ENCODE peak calls at places on chromosomes 4 and X, in five cellular contexts. One of them, this sample, is unnamed.

GRCh38 chr4:139986621-139987510 is 167.1 kb downstream of the MAML3 start:
- DNase-seq in heart left ventricle: peak
- DNase-seq in adrenal gland: no peak
- DNase-seq in sigmoid colon: no peak
- DNase-seq in ovary: no peak
- DNase-seq in this sample: no peak

GRCh38 chrX:3669841-3670240 is 43.6 kb downstream of the PRKX start:
- DNase-seq in sigmoid colon: no peak
- DNase-seq in adrenal gland: no peak
- DNase-seq in ovary: no peak
- DNase-seq in heart left ventricle: no peak
- DNase-seq in this sample: no peak

GRCh38 chr4:25913056-25913850 is 767 bp upstream of the SMIM20 start:
- DNase-seq in adrenal gland: peak
- DNase-seq in sigmoid colon: peak
- DNase-seq in heart left ventricle: peak
- DNase-seq in ovary: peak
- DNase-seq in this sample: peak

GRCh38 chr4:40124690-40125089 is 68.0 kb downstream of the N4BP2 start:
- DNase-seq in adrenal gland: no peak
- DNase-seq in ovary: no peak
- DNase-seq in heart left ventricle: no peak
- DNase-seq in sigmoid colon: no peak
- DNase-seq in this sample: no peak

GRCh38 chr4:85825937-85826678 is 351.2 kb downstream of the ARHGAP24 start:
- DNase-seq in adrenal gland: no peak
- DNase-seq in sigmoid colon: no peak
- DNase-seq in heart left ventricle: peak
- DNase-seq in ovary: no peak
- DNase-seq in this sample: peak

GRCh38 chrX:51456246-51456645 is 40.1 kb downstream of the NUDT11 start:
- DNase-seq in ovary: no peak
- DNase-seq in heart left ventricle: no peak
- DNase-seq in adrenal gland: no peak
- DNase-seq in sigmoid colon: no peak
- DNase-seq in this sample: no peak

GRCh38 chrX:118652717-118653116 is 74.7 kb upstream of the IL13RA1 start:
- DNase-seq in ovary: no peak
- DNase-seq in adrenal gland: no peak
- DNase-seq in heart left ventricle: no peak
- DNase-seq in sigmoid colon: no peak
- DNase-seq in this sample: no peak

GRCh38 chr4:156294577-156294976 is 340.9 kb upstream of the CTSO start:
- DNase-seq in adrenal gland: no peak
- DNase-seq in heart left ventricle: no peak
- DNase-seq in sigmoid colon: no peak
- DNase-seq in ovary: no peak
- DNase-seq in this sample: no peak

GRCh38 chrX:11629593-11630211 is 36.0 kb downstream of the ARHGAP6 start:
- DNase-seq in ovary: peak
- DNase-seq in heart left ventricle: peak
- DNase-seq in adrenal gland: no peak
- DNase-seq in sigmoid colon: peak
- DNase-seq in this sample: no peak

GRCh38 chrX:43655151-43655676 is 885 bp upstream of the MAOA start:
- DNase-seq in adrenal gland: peak
- DNase-seq in sigmoid colon: peak
- DNase-seq in heart left ventricle: peak
- DNase-seq in ovary: peak
- DNase-seq in this sample: peak

GRCh38 chrX:43655961-43656494 is at the start of gene MAOA:
- DNase-seq in sigmoid colon: peak
- DNase-seq in heart left ventricle: peak
- DNase-seq in ovary: peak
- DNase-seq in adrenal gland: peak
- DNase-seq in this sample: peak

GRCh38 chrX:43654431-43655150 is 1.5 kb upstream of the MAOA start:
- DNase-seq in ovary: peak
- DNase-seq in sigmoid colon: peak
- DNase-seq in adrenal gland: peak
- DNase-seq in heart left ventricle: peak
- DNase-seq in this sample: peak
- TF ChIP-seq POLR2A in ovary: peak
- TF ChIP-seq POLR2A in sigmoid colon: peak
- TF ChIP-seq POLR2A in adrenal gland: peak
- TF ChIP-seq POLR2A in heart left ventricle: peak
- TF ChIP-seq POLR2A in this sample: peak

DNA sequence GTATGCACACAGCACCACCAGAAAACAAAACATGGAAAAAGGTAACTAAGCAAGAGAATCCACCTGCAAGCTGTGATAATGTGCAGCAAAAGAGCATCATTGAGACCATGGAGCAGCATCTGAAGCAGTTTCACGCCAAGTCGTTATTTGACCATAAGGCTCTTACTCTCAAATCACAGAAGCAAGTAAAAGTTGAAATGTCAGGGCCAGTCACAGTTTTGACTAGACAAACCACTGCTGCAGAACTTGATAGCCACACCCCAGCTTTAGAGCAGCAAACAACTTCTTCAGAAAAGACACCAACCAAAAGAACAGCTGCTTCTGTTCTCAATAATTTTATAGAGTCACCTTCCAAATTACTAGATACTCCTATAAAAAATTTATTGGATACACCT is 90.2 kb downstream of the TET2 start:
- DNase-seq in sigmoid colon: no peak
- DNase-seq in ovary: no peak
- DNase-seq in adrenal gland: no peak
- DNase-seq in heart left ventricle: no peak
- DNase-seq in this sample: no peak
- TF ChIP-seq POLR2A in sigmoid colon: no peak
- TF ChIP-seq POLR2A in ovary: no peak
- TF ChIP-seq POLR2A in adrenal gland: no peak
- TF ChIP-seq POLR2A in heart left ventricle: no peak
- TF ChIP-seq POLR2A in this sample: no peak

GRCh38 chrX:77514177-77514576 is 67.0 kb downstream of the FGF16 start:
- DNase-seq in heart left ventricle: no peak
- DNase-seq in adrenal gland: no peak
- DNase-seq in ovary: no peak
- DNase-seq in sigmoid colon: no peak
- DNase-seq in this sample: no peak
- TF ChIP-seq POLR2A in heart left ventricle: no peak
- TF ChIP-seq POLR2A in adrenal gland: no peak
- TF ChIP-seq POLR2A in ovary: no peak
- TF ChIP-seq POLR2A in sigmoid colon: no peak
- TF ChIP-seq POLR2A in this sample: no peak

DNA sequence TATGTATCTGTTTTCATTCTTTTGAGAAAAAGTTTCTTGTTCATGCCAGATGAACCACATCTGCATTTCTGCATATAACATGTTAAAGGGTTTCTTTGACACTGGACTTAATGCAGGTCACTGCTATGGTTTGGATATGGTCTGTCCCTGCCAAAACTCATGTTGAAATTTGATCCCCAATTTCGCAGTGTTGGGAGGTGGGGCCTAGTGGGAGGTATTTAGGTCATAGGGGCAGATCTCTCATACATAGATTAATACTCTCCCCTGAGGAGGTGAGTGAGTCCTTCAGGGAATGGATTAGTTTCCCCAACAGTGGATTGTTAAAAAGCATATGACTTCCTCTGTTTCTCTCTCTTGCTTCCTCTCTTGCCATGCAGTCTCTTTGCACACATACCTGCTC is 45.9 kb upstream of the TMEM33 start:
- DNase-seq in sigmoid colon: no peak
- DNase-seq in heart left ventricle: no peak
- DNase-seq in ovary: no peak
- DNase-seq in adrenal gland: no peak
- DNase-seq in this sample: no peak
- TF ChIP-seq POLR2A in sigmoid colon: no peak
- TF ChIP-seq POLR2A in heart left ventricle: no peak
- TF ChIP-seq POLR2A in ovary: no peak
- TF ChIP-seq POLR2A in adrenal gland: no peak
- TF ChIP-seq POLR2A in this sample: no peak

DNA sequence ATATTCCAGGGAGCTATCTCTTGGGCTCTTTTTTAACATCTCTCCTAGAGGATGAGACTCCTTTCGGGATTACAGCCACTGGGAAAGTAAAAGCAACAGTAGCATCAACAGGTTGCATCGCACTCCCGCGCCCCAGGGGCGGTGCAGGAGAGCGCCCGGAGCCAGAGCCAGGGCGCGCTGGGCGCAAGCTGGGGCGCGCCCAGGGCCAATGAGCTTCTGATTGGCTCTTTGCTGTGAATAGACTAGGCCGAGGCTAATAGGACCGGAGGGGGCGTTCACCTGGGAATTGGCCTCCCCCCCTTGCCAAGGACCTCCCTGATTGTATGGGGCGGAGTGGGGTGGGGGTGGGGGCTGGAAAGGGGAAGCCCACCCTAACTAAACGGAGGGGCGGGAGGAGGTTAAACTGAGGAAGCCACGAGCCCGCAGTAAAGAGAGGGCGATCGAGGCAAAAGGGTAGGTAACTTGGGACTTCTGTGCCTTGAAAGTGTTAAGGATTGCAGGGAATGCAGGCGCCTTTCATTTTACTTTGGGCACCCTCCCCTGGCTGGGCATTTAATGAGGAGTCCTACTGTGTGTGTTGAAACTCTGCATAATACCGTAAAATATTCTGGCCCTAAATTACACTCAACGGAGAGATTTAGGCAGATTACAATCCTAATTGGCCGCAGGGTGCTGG is 1.1 kb upstream of the ATOH1 start:
- DNase-seq in adrenal gland: no peak
- DNase-seq in ovary: no peak
- DNase-seq in heart left ventricle: peak
- DNase-seq in sigmoid colon: no peak
- DNase-seq in this sample: no peak
- TF ChIP-seq POLR2A in adrenal gland: no peak
- TF ChIP-seq POLR2A in ovary: no peak
- TF ChIP-seq POLR2A in heart left ventricle: no peak
- TF ChIP-seq POLR2A in sigmoid colon: no peak
- TF ChIP-seq POLR2A in this sample: no peak

GRCh38 chrX:151974336-151975227 is at the start of gene GABRE:
- DNase-seq in ovary: peak
- DNase-seq in sigmoid colon: peak
- DNase-seq in heart left ventricle: peak
- DNase-seq in adrenal gland: peak
- DNase-seq in this sample: peak
- TF ChIP-seq POLR2A in ovary: no peak
- TF ChIP-seq POLR2A in sigmoid colon: peak
- TF ChIP-seq POLR2A in heart left ventricle: peak
- TF ChIP-seq POLR2A in adrenal gland: peak
- TF ChIP-seq POLR2A in this sample: no peak